ENCODE peak calls at places on chromosomes 3 and 15, in four cellular contexts. I, U, M and N are unnamed samples.
A peak's percentile ranks its signal among the peaks of the same experiment; 100 is the strongest.

GRCh38 chr15:92619380-92620101 is 36.0 kb downstream of the FAM174B start:
- DNase-seq in M (no peak), I (no peak), U (no peak), N (no peak)

GRCh38 chr15:78085928-78086327 is 6.4 kb upstream of the SH2D7 start:
- DNase-seq in M (no peak), I (no peak), U (no peak), N (no peak)

GRCh38 chr3:31789429-31789828 is 191.6 kb downstream of the OSBPL10 start:
- DNase-seq in I (no peak), M (no peak), U (no peak), N (no peak)

GRCh38 chr15:63264685-63265302 is 12.6 kb upstream of the APH1B start:
- DNase-seq in U (no peak), I (no peak), M (no peak), N (no peak)

GRCh38 chr3:69115731-69116130 is 6.7 kb downstream of the LMOD3 start:
- DNase-seq in I (no peak), M (no peak), U (no peak), N (no peak)

GRCh38 chr15:48695088-48695834 is 49.8 kb upstream of the FBN1 start:
- DNase-seq in U (no peak), M (no peak), I (no peak), N (no peak)

GRCh38 chr3:142705256-142705655 is 18.6 kb upstream of the TRPC1 start:
- DNase-seq in U (no peak), I (no peak), M (no peak), N (no peak)

GRCh38 chr3:119965692-119966091 is 128.6 kb downstream of the GSK3B start:
- DNase-seq in I (no peak), M (no peak), U (no peak), N (no peak)

GRCh38 chr15:71115567-71116351 is 488 bp downstream of the THSD4 start:
- DNase-seq in U (peak; percentile 78), I (no peak), M (peak; percentile 7), N (no peak)

GRCh38 chr3:183306798-183307671 is 54.0 kb downstream of the B3GNT5 start:
- DNase-seq in M (peak; percentile 92), I (peak; percentile 80), U (peak; percentile 50), N (no peak)

GRCh38 chr3:62632510-62633294 is 242.5 kb downstream of the CADPS start:
- DNase-seq in U (no peak), M (no peak), I (no peak), N (no peak)

GRCh38 chr3:65963787-65964707 is 74.7 kb downstream of the MAGI1 start:
- DNase-seq in U (peak; percentile 58), I (no peak), M (no peak), N (peak; percentile 64)

GRCh38 chr15:90495067-90495466 is 34.7 kb upstream of the CRTC3 start:
- DNase-seq in I (peak; percentile 54), M (no peak), U (no peak), N (no peak)

GRCh38 chr15:89034305-89034704 is 54.0 kb upstream of the ABHD2 start:
- DNase-seq in I (peak; percentile 47), U (peak; percentile 62), M (no peak), N (no peak)

GRCh38 chr15:38690737-38691332 is 126.2 kb upstream of the RASGRP1 start:
- DNase-seq in U (peak; percentile 68), I (peak; percentile 84), M (peak; percentile 62), N (no peak)

GRCh38 chr3:102441832-102442231 is 7.0 kb downstream of the ZPLD1 start:
- DNase-seq in I (no peak), U (no peak), M (no peak), N (no peak)

GRCh38 chr3:81425198-81425868 is 336.1 kb downstream of the GBE1 start:
- DNase-seq in M (no peak), U (no peak), I (no peak), N (no peak)

GRCh38 chr3:52895416-52895815 is 1.9 kb downstream of the STIMATE start:
- DNase-seq in I (no peak), U (no peak), M (no peak), N (no peak)

GRCh38 chr15:39028069-39028468 is 463.5 kb upstream of the RASGRP1 start:
- DNase-seq in U (peak; percentile 20), M (no peak), I (peak; percentile 1), N (peak; percentile 12)

GRCh38 chr3:198109883-198110282 is 149.9 kb downstream of the LMLN start:
- DNase-seq in I (peak; percentile 31), U (no peak), M (no peak), N (no peak)

GRCh38 chr3:62811119-62811518 is 64.1 kb downstream of the CADPS start:
- DNase-seq in I (no peak), U (no peak), M (no peak), N (no peak)

GRCh38 chr3:108090066-108090700 is 648 bp downstream of the CD47 start:
- DNase-seq in M (peak; percentile 43), I (peak; percentile 41), U (peak; percentile 52), N (no peak)

GRCh38 chr3:117118604-117119003 is 409.0 kb downstream of the TUSC7 start:
- DNase-seq in U (no peak), M (no peak), I (no peak), N (no peak)

GRCh38 chr3:72447059-72447946 is 400.9 kb downstream of the SHQ1 start:
- DNase-seq in U (peak; percentile 88), I (peak; percentile 89), M (peak; percentile 84), N (no peak)

GRCh38 chr3:54895613-54896012 is 32.2 kb downstream of the LRTM1 start:
- DNase-seq in I (no peak), M (no peak), U (no peak), N (no peak)

GRCh38 chr15:73621286-73621826 is 11.8 kb downstream of the NPTN start:
- DNase-seq in I (no peak), M (no peak), U (no peak), N (no peak)

GRCh38 chr3:42853056-42853455 is 22.6 kb downstream of the CYP8B1 start:
- DNase-seq in I (no peak), M (no peak), U (no peak), N (no peak)

GRCh38 chr3:42850263-42850662 is 25.4 kb downstream of the CYP8B1 start:
- DNase-seq in U (no peak), I (no peak), M (no peak), N (no peak)

GRCh38 chr3:42851228-42851834 is 24.3 kb downstream of the CYP8B1 start:
- DNase-seq in I (no peak), U (no peak), M (no peak), N (no peak)

GRCh38 chr3:42853739-42854302 is 21.9 kb downstream of the CYP8B1 start:
- DNase-seq in U (no peak), M (no peak), I (no peak), N (no peak)

DNA sequence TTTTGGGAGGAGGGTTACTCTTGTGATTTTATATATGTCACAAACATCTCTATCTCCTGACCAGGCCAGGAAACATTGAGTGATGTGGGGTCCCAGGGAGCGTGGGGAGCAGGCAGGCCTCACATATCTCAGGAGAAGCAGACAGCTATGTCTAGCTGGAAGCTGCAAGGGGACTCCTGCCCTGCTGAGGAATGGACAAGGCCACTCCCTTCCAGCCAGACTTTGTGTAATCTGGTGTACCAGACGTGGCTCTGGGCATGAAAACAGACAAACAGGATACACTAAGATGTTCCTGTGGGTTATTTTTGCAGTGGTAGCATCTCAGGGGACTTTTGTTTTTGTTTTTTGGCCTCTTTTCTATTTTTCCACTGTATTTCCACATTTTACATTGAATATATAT is 23.2 kb downstream of the CYP8B1 start:
- DNase-seq in I (peak; percentile 73), M (no peak), U (no peak), N (no peak)
- TF ChIP-seq REST in I (no peak), M (no peak), U (no peak), N (no peak)

DNA sequence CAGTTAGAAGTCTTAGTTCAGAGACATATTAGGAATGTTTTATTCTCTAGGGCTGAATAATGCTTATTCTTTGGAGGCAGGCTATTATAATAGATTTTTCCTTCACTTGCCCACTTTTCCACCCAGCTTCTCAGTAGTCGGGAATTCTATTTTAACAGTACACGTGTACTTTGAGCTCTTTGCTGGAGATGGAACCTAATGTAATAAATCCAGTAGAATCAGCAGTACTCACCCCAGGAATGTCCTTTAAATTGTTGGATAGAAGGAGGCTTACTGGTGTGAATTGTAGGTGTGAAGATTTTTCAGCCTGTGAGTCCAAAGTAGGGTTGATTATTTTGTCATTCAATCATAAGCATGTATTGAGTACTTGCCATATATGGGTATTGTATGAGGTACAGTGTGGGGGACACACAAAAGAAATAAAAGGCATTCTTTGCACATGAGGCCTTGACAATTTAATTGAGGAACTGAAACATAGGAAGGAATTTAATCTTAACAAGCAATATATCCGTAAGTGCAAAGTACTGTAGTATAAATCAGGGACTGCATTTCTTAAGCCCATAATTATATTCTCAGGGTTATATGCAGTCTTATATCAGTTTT is 29.5 kb upstream of the MGA start:
- DNase-seq in I (no peak), M (no peak), U (no peak), N (no peak)
- TF ChIP-seq REST in I (no peak), M (no peak), U (no peak), N (no peak)

DNA sequence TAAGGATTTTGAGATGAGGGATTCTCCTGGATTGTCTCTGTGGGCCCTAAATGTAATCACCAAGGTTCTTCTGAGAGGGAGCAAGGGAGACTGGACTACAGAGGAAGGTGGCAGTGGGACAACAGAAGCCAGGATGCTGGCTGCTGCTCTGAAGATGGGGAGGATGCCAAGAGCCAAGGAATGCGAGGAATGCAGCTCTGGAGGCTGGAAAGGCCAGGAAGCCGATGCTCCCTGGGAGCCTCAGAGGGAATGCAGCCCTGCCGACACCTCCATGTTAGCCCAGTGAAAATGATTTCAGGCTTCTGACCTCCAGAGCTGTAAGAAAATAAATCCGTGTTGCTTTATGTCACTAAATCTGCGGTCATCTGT is 44.0 kb downstream of the UMPS start:
- DNase-seq in U (peak; percentile 56), M (no peak), I (no peak), N (no peak)
- TF ChIP-seq REST in U (no peak), M (no peak), I (no peak), N (no peak)

GRCh38 chr3:126267976-126268615 is 87.7 kb upstream of the ALDH1L1 start:
- DNase-seq in M (no peak), I (no peak), U (no peak), N (no peak)

GRCh38 chr3:126266850-126267168 is 86.4 kb upstream of the ALDH1L1 start:
- DNase-seq in I (no peak), U (no peak), M (no peak), N (no peak)

GRCh38 chr3:126266291-126266840 is 86.0 kb upstream of the ALDH1L1 start:
- DNase-seq in M (no peak), I (no peak), U (peak; percentile 11), N (no peak)

GRCh38 chr3:126268866-126269265 is 88.3 kb downstream of the KLF15 start:
- DNase-seq in I (no peak), U (no peak), M (no peak), N (no peak)

DNA sequence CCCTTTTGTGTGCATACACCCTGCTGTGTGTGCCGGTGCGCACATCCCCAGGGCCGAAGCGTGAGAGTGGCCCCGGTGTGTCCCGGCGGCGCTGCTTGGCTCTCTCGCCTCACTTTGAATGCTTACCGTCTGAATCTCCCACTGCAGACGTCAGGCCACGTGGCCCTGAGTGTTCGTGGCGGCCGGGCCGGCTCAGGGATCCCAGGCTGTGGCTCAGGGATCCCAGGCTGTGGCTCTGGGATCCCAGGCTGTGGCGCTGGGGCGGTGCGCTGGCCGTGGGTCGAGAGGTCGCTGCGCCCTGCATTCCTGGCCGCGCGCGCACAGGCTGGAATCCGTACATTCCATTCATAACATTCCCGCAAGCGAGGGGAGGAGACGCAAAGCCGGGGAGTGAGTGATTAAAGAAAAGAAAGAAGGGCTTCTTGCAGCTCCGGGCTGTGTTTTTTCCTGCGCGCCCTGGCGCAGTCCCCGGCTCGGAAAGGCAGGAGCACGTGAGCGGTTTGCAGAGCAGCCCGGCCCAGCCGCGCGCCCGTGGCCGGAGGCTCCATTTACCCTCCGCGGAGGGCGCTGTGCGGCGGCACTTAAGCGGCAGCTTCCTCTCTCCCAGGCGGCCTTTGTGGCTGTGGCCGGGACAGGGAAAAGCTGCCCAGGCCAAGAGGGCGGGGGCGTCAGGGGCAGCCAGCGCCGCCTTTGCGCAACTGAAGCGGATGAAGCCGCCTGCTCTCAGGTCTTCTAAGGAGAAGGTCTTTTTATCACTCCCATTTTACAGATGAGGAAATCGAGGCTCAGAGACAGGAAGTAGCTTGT is 87.0 kb upstream of the ALDH1L1 start:
- DNase-seq in I (no peak), M (peak; percentile 36), U (peak; percentile 75), N (no peak)
- TF ChIP-seq REST in I (no peak), M (no peak), U (no peak), N (no peak)